ENCODE peak calls at places on chromosomes 1 and 21, in five cellular contexts. K is Caco-2, V is cardiac fibroblast, S is epithelial cell of esophagus, G is body of pancreas. L is an unnamed sample.

GRCh38 chr21:33478858-33479678 is 706 bp downstream of the TMEM50B start:
- DNase-seq in S (peak), V (peak), G (peak), K (peak), L (peak)

GRCh38 chr1:98256700-98257099 is 335.9 kb upstream of the DPYD start:
- DNase-seq in V (no peak), S (no peak), K (no peak), G (no peak), L (no peak)

GRCh38 chr21:33871171-33871570 is 44.4 kb downstream of the ATP5PO start:
- DNase-seq in K (no peak), V (peak), S (no peak), G (no peak), L (peak)

GRCh38 chr1:21164266-21164665 is 12.4 kb downstream of the EIF4G3 start:
- DNase-seq in K (no peak), V (no peak), G (no peak), S (no peak), L (no peak)

GRCh38 chr1:51607676-51608075 is 9.2 kb upstream of the OSBPL9 start:
- DNase-seq in S (no peak), K (no peak), G (peak), V (peak), L (peak)

GRCh38 chr1:199279107-199279506 is 640.3 kb downstream of the PTPRC start:
- DNase-seq in V (peak), K (no peak), S (peak), G (no peak), L (peak)

GRCh38 chr1:176567190-176567794 is 104.3 kb downstream of the PAPPA2 start:
- DNase-seq in S (peak), G (no peak), K (no peak), V (peak), L (peak)

GRCh38 chr1:184023133-184023532 is 14.4 kb downstream of the COLGALT2 start:
- DNase-seq in V (no peak), K (no peak), G (no peak), S (no peak), L (no peak)

GRCh38 chr1:68100571-68100970 is 50.1 kb upstream of the DIRAS3 start:
- DNase-seq in K (no peak), V (no peak), G (no peak), S (no peak), L (no peak)

GRCh38 chr1:31647106-31647505 is 2.4 kb upstream of the PEF1 start:
- DNase-seq in V (no peak), G (no peak), K (no peak), S (no peak), L (no peak)

GRCh38 chr1:31646259-31646960 is 1.7 kb upstream of the PEF1 start:
- DNase-seq in K (no peak), V (no peak), G (no peak), S (no peak), L (no peak)

GRCh38 chr1:31643976-31644559 is 608 bp downstream of the PEF1 start:
- DNase-seq in K (no peak), V (no peak), G (no peak), S (peak), L (no peak)

GRCh38 chr1:31644560-31645273 is at the start of gene PEF1:
- DNase-seq in S (peak), G (peak), V (peak), K (peak), L (peak)

DNA sequence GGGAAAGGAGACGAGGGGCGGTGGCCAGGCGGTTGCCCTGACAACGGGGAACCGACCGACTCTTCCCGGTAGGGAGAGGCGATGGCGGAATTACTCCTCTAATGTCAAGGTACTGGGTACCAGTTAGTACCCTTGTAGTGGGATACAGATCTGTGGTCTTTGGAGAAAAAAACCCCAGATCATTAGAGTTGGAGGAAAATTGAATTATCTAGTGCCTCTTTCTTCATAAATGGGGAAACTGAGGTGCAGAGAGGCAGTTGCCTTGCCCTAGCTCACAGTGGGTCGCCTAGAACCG is 545 bp upstream of the PEF1 start:
- DNase-seq in G (no peak), V (no peak), K (no peak), S (no peak), L (no peak)
- H3K4me3 ChIP-seq in G (peak), V (peak), K (peak), S (peak), L (peak)

DNA sequence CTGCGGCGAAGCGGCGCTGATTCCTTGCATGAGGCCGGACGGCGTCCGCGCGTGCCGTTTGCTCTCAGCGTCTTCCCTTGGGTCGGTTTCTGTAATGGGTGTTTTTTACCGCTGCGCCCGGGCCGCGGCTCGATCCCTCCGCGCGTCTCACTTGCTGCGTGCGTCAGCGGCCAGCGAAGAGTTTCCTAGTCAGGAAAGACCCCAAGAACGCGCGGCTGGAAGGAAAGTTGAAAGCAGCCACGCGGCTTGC is 159.9 kb downstream of the RUNX1 start:
- DNase-seq in V (peak), K (no peak), S (peak), G (peak), L (peak)
- TF ChIP-seq CTCF in V (no peak), K (no peak), S (no peak), G (no peak), L (no peak)

DNA sequence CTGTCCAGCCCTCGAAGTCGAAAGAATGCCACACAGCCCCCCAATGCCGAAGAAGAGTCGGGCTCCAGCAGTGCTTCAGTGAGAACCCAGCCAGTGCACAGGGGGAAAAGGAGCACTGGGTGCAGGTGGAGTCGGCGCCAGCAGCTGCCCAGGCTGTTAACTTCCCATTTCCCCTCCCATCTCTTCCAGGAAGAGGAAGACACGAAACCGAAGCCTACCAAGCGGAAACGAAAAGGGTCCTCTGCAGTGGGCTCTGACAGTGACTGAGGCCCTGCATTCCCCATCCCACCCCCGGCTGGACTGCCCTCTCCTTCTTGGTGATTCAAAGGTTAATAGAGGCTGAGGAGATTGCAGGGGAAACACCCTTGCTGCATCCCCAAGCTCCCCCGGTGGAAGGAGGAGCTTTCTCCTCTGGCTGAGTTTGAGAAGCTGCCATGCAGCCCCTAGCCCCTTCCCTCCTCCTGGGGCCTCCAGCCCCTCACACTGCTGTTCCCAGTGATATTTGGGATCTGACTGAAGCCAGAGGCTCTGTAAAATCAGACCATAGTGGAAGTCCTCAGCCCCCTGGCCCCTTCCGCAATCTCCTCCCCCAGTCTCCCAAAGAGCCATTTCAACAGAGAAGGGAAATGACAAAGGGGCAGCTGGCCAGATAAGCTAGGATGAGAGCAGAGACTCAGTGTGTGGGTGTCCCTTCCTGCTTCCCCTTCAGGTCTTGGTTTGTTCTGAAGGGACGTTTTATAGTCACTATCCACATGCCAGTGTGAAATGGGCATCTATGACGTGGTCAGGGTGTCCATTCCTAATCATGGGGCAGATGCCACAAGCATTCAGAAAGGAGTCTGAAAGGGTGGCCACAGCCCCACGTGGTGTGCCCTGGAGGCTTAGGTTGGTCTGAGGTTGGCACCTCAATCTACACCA is 1.9 kb upstream of the SLC27A3 start:
- DNase-seq in K (no peak), S (no peak), V (no peak), G (peak), L (no peak)
- H3K4me3 ChIP-seq in K (no peak), S (no peak), V (no peak), G (no peak), L (no peak)

GRCh38 chr1:32886828-32887414 is 630 bp downstream of the HPCA start:
- DNase-seq in S (no peak), G (no peak), K (no peak), V (no peak), L (no peak)
- TF ChIP-seq CTCF in S (no peak), G (no peak), K (no peak), V (no peak), L (no peak)

GRCh38 chr1:244224487-244225430 is 173.7 kb downstream of the ZBTB18 start:
- DNase-seq in S (peak), G (peak), V (peak), K (no peak), L (peak)
- H3K4me3 ChIP-seq in S (no peak), G (no peak), V (no peak), K (no peak), L (no peak)

GRCh38 chr1:233912447-233912846 is 8.0 kb downstream of the SLC35F3 start:
- DNase-seq in V (no peak), K (no peak), S (no peak), G (no peak), L (no peak)

GRCh38 chr1:233919786-233920185 is 15.3 kb downstream of the SLC35F3 start:
- DNase-seq in G (no peak), S (no peak), V (no peak), K (no peak), L (no peak)

GRCh38 chr1:233912909-233913308 is 8.4 kb downstream of the SLC35F3 start:
- DNase-seq in S (no peak), V (no peak), G (no peak), K (no peak), L (no peak)

GRCh38 chr1:233916706-233917105 is 12.2 kb downstream of the SLC35F3 start:
- DNase-seq in S (peak), K (no peak), V (no peak), G (no peak), L (peak)
- TF ChIP-seq CTCF in S (no peak), K (no peak), V (no peak), G (no peak), L (no peak)

GRCh38 chr1:200301152-200301551 is 108.7 kb downstream of the ZNF281 start:
- DNase-seq in S (no peak), K (no peak), G (no peak), V (no peak), L (no peak)
- H3K4me3 ChIP-seq in S (no peak), K (no peak), G (no peak), V (no peak), L (no peak)